ENCODE peak calls at places on chromosomes 16 and 17, in seven cellular contexts. P is EL; Q is GM04504; C is spleen; W is endodermal cell; R is NCI-H1092; U is activated CD4-positive, alpha-beta T cell treated with anti-CD3 and anti-CD28 coated beads for 48 hours. J is an unnamed sample.
A peak's percentile ranks its signal among the peaks of the same experiment; 100 is the strongest.

GRCh38 chr16:82990155-82990554 is 363.4 kb downstream of the CDH13 start:
- DNase-seq in P (peak; percentile 55), Q (no peak), C (no peak), W (no peak), R (no peak), U (no peak), J (no peak)

GRCh38 chr16:85625485-85626117 is 12.5 kb downstream of the GSE1 start:
- DNase-seq in P (no peak), Q (no peak), C (no peak), W (no peak), R (no peak), U (no peak), J (no peak)

GRCh38 chr16:3610698-3611144 is 685 bp downstream of the SLX4 start:
- DNase-seq in P (peak; percentile 14), Q (no peak), C (no peak), W (no peak), R (no peak), U (no peak), J (no peak)

GRCh38 chr17:21214015-21214776 is at the start of gene TMEM11:
- DNase-seq in P (peak; percentile 94), Q (peak; percentile 90), C (peak; percentile 99), W (peak; percentile 99), R (peak; percentile 80), U (peak; percentile 97), J (peak; percentile 88)

GRCh38 chr16:51522902-51523301 is 371.8 kb upstream of the SALL1 start:
- DNase-seq in P (no peak), Q (no peak), C (no peak), W (no peak), R (no peak), U (no peak), J (no peak)

GRCh38 chr16:71573387-71574094 is 3.4 kb downstream of the TAT start:
- DNase-seq in P (no peak), Q (no peak), C (no peak), W (no peak), R (no peak), U (no peak), J (no peak)

GRCh38 chr17:3922765-3923164 is 6.5 kb upstream of the P2RX1 start:
- DNase-seq in P (no peak), Q (no peak), C (no peak), W (no peak), R (no peak), U (no peak), J (no peak)

GRCh38 chr16:19700319-19700781 is 17.7 kb downstream of the KNOP1 start:
- DNase-seq in P (peak; percentile 31), Q (no peak), C (peak; percentile 28), W (no peak), R (peak; percentile 15), U (no peak), J (peak; percentile 34)

GRCh38 chr17:3980381-3980975 is 16.2 kb upstream of the ATP2A3 start:
- DNase-seq in P (no peak), Q (no peak), C (no peak), W (peak; percentile 57), R (peak; percentile 44), U (no peak), J (no peak)

GRCh38 chr16:80029706-80030481 is 429.4 kb upstream of the MAF start:
- DNase-seq in P (no peak), Q (no peak), C (no peak), W (peak; percentile 56), R (no peak), U (no peak), J (no peak)

GRCh38 chr16:57265850-57266530 is 18.5 kb downstream of the PLLP start:
- DNase-seq in P (no peak), Q (no peak), C (peak; percentile 74), W (no peak), R (no peak), U (no peak), J (peak; percentile 26)

GRCh38 chr16:50178397-50179018 is 25.4 kb downstream of the TENT4B start:
- DNase-seq in P (no peak), Q (no peak), C (no peak), W (no peak), R (no peak), U (no peak), J (no peak)

GRCh38 chr17:56754523-56755208 is 79.1 kb downstream of the C17orf67 start:
- DNase-seq in P (peak; percentile 75), Q (peak; percentile 24), C (no peak), W (peak; percentile 71), R (no peak), U (peak; percentile 11), J (no peak)

GRCh38 chr16:84406006-84406963 is 37.9 kb downstream of the ATP2C2 start:
- DNase-seq in P (no peak), Q (no peak), C (no peak), W (peak; percentile 60), R (no peak), U (no peak), J (no peak)

GRCh38 chr16:31148281-31148728 is 1.6 kb downstream of the PRSS36 start:
- DNase-seq in P (no peak), Q (no peak), C (no peak), W (peak; percentile 87), R (no peak), U (peak; percentile 17), J (no peak)

GRCh38 chr17:27323538-27324212 is 29.8 kb downstream of the WSB1 start:
- DNase-seq in P (peak; percentile 51), Q (no peak), C (peak; percentile 82), W (peak; percentile 78), R (no peak), U (no peak), J (no peak)

GRCh38 chr17:80317706-80317980 is 57.0 kb downstream of the RNF213 start:
- DNase-seq in P (no peak), Q (no peak), C (no peak), W (no peak), R (no peak), U (no peak), J (no peak)

GRCh38 chr16:51875834-51876725 is 670.9 kb downstream of the TOX3 start:
- DNase-seq in P (no peak), Q (no peak), C (no peak), W (peak; percentile 53), R (no peak), U (no peak), J (no peak)

GRCh38 chr16:9048302-9048700 is 43.1 kb upstream of the HAPSTR1 start:
- DNase-seq in P (peak; percentile 28), Q (no peak), C (no peak), W (no peak), R (no peak), U (no peak), J (no peak)

GRCh38 chr16:85057212-85057889 is 29.8 kb downstream of the KIAA0513 start:
- DNase-seq in P (no peak), Q (no peak), C (no peak), W (peak; percentile 80), R (no peak), U (peak; percentile 24), J (no peak)

GRCh38 chr17:56891751-56892150 is 22.1 kb downstream of the TRIM25 start:
- DNase-seq in P (no peak), Q (no peak), C (peak; percentile 83), W (peak; percentile 89), R (no peak), U (peak; percentile 74), J (no peak)

GRCh38 chr16:84502581-84502980 is 1.9 kb downstream of the MEAK7 start:
- DNase-seq in P (peak; percentile 32), Q (no peak), C (no peak), W (no peak), R (no peak), U (no peak), J (no peak)